ENCODE peak calls at places on chromosomes 12 and 14, in eight cellular contexts. T is neuronal stem cell, W is upper lobe of right lung, S is cardiac muscle cell, M is aorta, B is mesenchymal stem cell, V is SK-N-MC, L is astrocyte. Y is an unnamed sample.

GRCh38 chr14:104514156-104514848 is 65.3 kb upstream of the C14orf180 start:
- DNase-seq in B (no peak), M (no peak), T (no peak), S (no peak), L (no peak), V (no peak), W (no peak), Y (no peak)

GRCh38 chr12:6696690-6697583 is 3.7 kb downstream of the PIANP start:
- DNase-seq in T (no peak), W (no peak), L (no peak), B (no peak), S (no peak), M (peak), V (no peak), Y (no peak)

GRCh38 chr14:98008381-98009113 is 1211.4 kb downstream of the VRK1 start:
- DNase-seq in W (no peak), S (no peak), T (no peak), B (no peak), V (no peak), L (no peak), M (no peak), Y (no peak)

GRCh38 chr14:99679996-99680395 is 4.1 kb upstream of the CYP46A1 start:
- DNase-seq in B (no peak), L (no peak), T (no peak), S (no peak), W (no peak), V (no peak), M (no peak), Y (no peak)

GRCh38 chr14:40784860-40785259 is 821.8 kb upstream of the LRFN5 start:
- DNase-seq in V (no peak), W (no peak), T (no peak), B (no peak), M (no peak), S (no peak), L (no peak), Y (no peak)

GRCh38 chr12:95767703-95768102 is 22.9 kb downstream of the NTN4 start:
- DNase-seq in T (no peak), S (no peak), L (no peak), B (no peak), M (no peak), V (no peak), W (no peak), Y (no peak)

GRCh38 chr12:12661086-12661485 is 34.9 kb downstream of the GPR19 start:
- DNase-seq in M (no peak), W (no peak), L (peak), T (no peak), V (no peak), S (no peak), B (no peak), Y (no peak)

GRCh38 chr12:2149091-2149490 is 96.3 kb downstream of the CACNA1C start:
- DNase-seq in V (no peak), T (no peak), M (no peak), S (no peak), L (no peak), W (no peak), B (no peak), Y (no peak)

GRCh38 chr12:52650520-52651081 is 1.4 kb downstream of the KRT2 start:
- DNase-seq in S (no peak), V (no peak), M (no peak), W (no peak), T (no peak), L (no peak), B (no peak), Y (no peak)

GRCh38 chr12:54195736-54196347 is 7.1 kb upstream of the SMUG1 start:
- DNase-seq in S (no peak), M (no peak), V (no peak), T (no peak), L (peak), W (no peak), B (peak), Y (peak)

GRCh38 chr12:52344111-52344510 is 22.9 kb upstream of the KRT83 start:
- DNase-seq in M (peak), W (no peak), S (no peak), T (no peak), V (no peak), B (no peak), L (no peak), Y (no peak)

GRCh38 chr14:67343601-67344230 is 15.9 kb downstream of the ATP6V1D start:
- DNase-seq in L (no peak), V (no peak), B (no peak), M (no peak), S (no peak), T (no peak), W (no peak), Y (no peak)

GRCh38 chr12:59041241-59042121 is 121.2 kb upstream of the LRIG3 start:
- DNase-seq in S (no peak), W (no peak), T (no peak), L (peak), M (no peak), B (peak), V (no peak), Y (no peak)

GRCh38 chr12:6775185-6775770 is 3.0 kb downstream of the LAG3 start:
- DNase-seq in M (no peak), S (no peak), V (no peak), L (no peak), B (no peak), T (no peak), W (no peak), Y (no peak)

GRCh38 chr12:57470286-57470969 is 9.2 kb downstream of the ARHGAP9 start:
- DNase-seq in L (no peak), T (no peak), V (no peak), B (no peak), M (no peak), W (no peak), S (no peak), Y (no peak)
- H3K4me3 ChIP-seq in L (no peak), T (no peak), V (no peak), B (no peak), M (no peak), W (no peak), S (no peak), Y (no peak)

GRCh38 chr12:1054103-1054838 is 63.2 kb downstream of the ERC1 start:
- DNase-seq in L (no peak), S (peak), B (no peak), M (no peak), V (no peak), W (no peak), T (peak), Y (no peak)
- H3K27ac ChIP-seq in L (no peak), S (peak), B (no peak), M (no peak), V (peak), W (no peak), T (no peak), Y (no peak)

GRCh38 chr12:14884458-14884878 is 1.2 kb downstream of the MGP start:
- DNase-seq in B (peak), M (peak), L (peak), W (peak), V (peak), S (peak), T (no peak), Y (peak)

GRCh38 chr12:14886271-14886670 is 617 bp upstream of the MGP start:
- DNase-seq in M (no peak), T (no peak), S (no peak), V (no peak), W (no peak), B (no peak), L (no peak), Y (no peak)

GRCh38 chr12:14883663-14884062 is 2.0 kb downstream of the MGP start:
- DNase-seq in L (no peak), B (no peak), V (no peak), S (no peak), M (no peak), T (no peak), W (no peak), Y (no peak)

GRCh38 chr12:14880890-14881453 is 4.7 kb downstream of the MGP start:
- DNase-seq in S (no peak), B (no peak), T (no peak), M (no peak), W (no peak), V (no peak), L (no peak), Y (no peak)

GRCh38 chr12:14885718-14886201 is at the start of gene MGP:
- DNase-seq in L (peak), V (no peak), M (peak), B (no peak), T (no peak), S (no peak), W (no peak), Y (no peak)
- H3K4me3 ChIP-seq in L (peak), V (peak), M (peak), B (peak), T (no peak), S (no peak), W (peak), Y (peak)

GRCh38 chr12:89933911-89934310 is 225.3 kb upstream of the ATP2B1 start:
- DNase-seq in T (no peak), W (no peak), L (peak), V (no peak), B (no peak), S (no peak), M (no peak), Y (no peak)
- H3K27ac ChIP-seq in T (no peak), W (no peak), L (no peak), V (no peak), B (no peak), S (no peak), M (no peak), Y (no peak)

DNA sequence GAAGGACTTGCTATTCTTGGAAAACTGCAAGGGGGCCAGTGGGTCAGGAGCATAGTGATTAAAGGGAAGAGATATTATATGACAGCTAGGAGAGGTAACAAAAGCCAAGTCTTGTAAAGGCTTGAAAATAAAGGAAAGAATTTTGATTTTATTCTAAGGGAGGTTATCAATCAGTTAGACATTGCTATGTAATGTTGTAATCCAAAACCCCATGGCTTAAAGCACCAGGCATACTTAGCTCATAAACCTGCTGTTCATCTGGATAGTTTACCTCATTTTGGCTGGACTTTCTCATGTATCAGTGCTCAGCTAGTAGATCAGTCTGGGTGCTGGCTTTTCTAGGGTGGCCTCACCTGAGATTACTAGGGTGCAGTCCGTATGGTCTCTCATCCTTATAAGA is 680.9 kb upstream of the LMO3 start:
- DNase-seq in W (no peak), V (no peak), M (no peak), B (no peak), T (no peak), L (no peak), S (no peak), Y (no peak)
- H3K4me3 ChIP-seq in W (no peak), V (no peak), M (no peak), B (no peak), T (no peak), L (no peak), S (no peak), Y (no peak)

GRCh38 chr14:91410781-91411536 is 6.7 kb downstream of the CCDC88C start:
- DNase-seq in L (no peak), T (no peak), W (no peak), V (no peak), B (no peak), M (no peak), S (no peak), Y (no peak)
- H3K27ac ChIP-seq in L (no peak), T (no peak), W (no peak), V (no peak), B (no peak), M (no peak), S (no peak), Y (peak)

GRCh38 chr12:9872743-9873142 is 3.6 kb upstream of the CLEC2B start:
- DNase-seq in L (no peak), T (no peak), W (no peak), S (peak), B (no peak), V (no peak), M (no peak), Y (no peak)
- H3K4me3 ChIP-seq in L (no peak), T (no peak), W (no peak), S (no peak), B (peak), V (no peak), M (no peak), Y (no peak)

GRCh38 chr14:74954232-74954946 is 1.0 kb downstream of the PGF start:
- DNase-seq in M (peak), W (no peak), T (no peak), B (peak), V (no peak), S (peak), L (no peak), Y (no peak)
- H3K27ac ChIP-seq in M (peak), W (no peak), T (no peak), B (no peak), V (no peak), S (peak), L (no peak), Y (no peak)

Y was measured in lower lobe of right lung.